ENCODE peak calls at places on chromosomes 7 and 10, in five cellular contexts. One of them, this sample, is unnamed.

GRCh38 chr7:6015917-6016652 is 7.0 kb downstream of the AIMP2 start:
- DNase-seq in fibroblast of pulmonary artery: peak
- DNase-seq in GM13976: no peak
- DNase-seq in activated T-helper 1 cell treated with anti-CD3 and anti-CD28 coated beads, Interleukin-12 subunit alpha, Interleukin-12 subunit beta, Interleukin-2, Interleukin-4 antibody, amounts not matched to agents 30 ng/mL and 10 ng/mL and 1 ng/mL, durations not matched to agents 14 hours and 24 hours and 36 hours: no peak
- DNase-seq in AG08395: peak
- DNase-seq in this sample: no peak

GRCh38 chr10:72847681-72848080 is 45.9 kb upstream of the OIT3 start:
- DNase-seq in fibroblast of pulmonary artery: no peak
- DNase-seq in GM13976: no peak
- DNase-seq in activated T-helper 1 cell treated with anti-CD3 and anti-CD28 coated beads, Interleukin-12 subunit alpha, Interleukin-12 subunit beta, Interleukin-2, Interleukin-4 antibody, amounts not matched to agents 30 ng/mL and 10 ng/mL and 1 ng/mL, durations not matched to agents 14 hours and 24 hours and 36 hours: no peak
- DNase-seq in AG08395: no peak
- DNase-seq in this sample: no peak

GRCh38 chr10:97740613-97741012 is 3.7 kb downstream of the ZFYVE27 start:
- DNase-seq in fibroblast of pulmonary artery: no peak
- DNase-seq in GM13976: no peak
- DNase-seq in activated T-helper 1 cell treated with anti-CD3 and anti-CD28 coated beads, Interleukin-12 subunit alpha, Interleukin-12 subunit beta, Interleukin-2, Interleukin-4 antibody, amounts not matched to agents 30 ng/mL and 10 ng/mL and 1 ng/mL, durations not matched to agents 14 hours and 24 hours and 36 hours: no peak
- DNase-seq in AG08395: no peak
- DNase-seq in this sample: no peak

GRCh38 chr7:371779-372545 is 82.0 kb downstream of the FOXL3 start:
- DNase-seq in fibroblast of pulmonary artery: no peak
- DNase-seq in GM13976: no peak
- DNase-seq in activated T-helper 1 cell treated with anti-CD3 and anti-CD28 coated beads, Interleukin-12 subunit alpha, Interleukin-12 subunit beta, Interleukin-2, Interleukin-4 antibody, amounts not matched to agents 30 ng/mL and 10 ng/mL and 1 ng/mL, durations not matched to agents 14 hours and 24 hours and 36 hours: no peak
- DNase-seq in AG08395: no peak
- DNase-seq in this sample: no peak

GRCh38 chr10:71735709-71736569 is 16.4 kb upstream of the C10orf105 start:
- DNase-seq in fibroblast of pulmonary artery: no peak
- DNase-seq in GM13976: no peak
- DNase-seq in activated T-helper 1 cell treated with anti-CD3 and anti-CD28 coated beads, Interleukin-12 subunit alpha, Interleukin-12 subunit beta, Interleukin-2, Interleukin-4 antibody, amounts not matched to agents 30 ng/mL and 10 ng/mL and 1 ng/mL, durations not matched to agents 14 hours and 24 hours and 36 hours: peak
- DNase-seq in AG08395: no peak
- DNase-seq in this sample: peak

GRCh38 chr10:113084031-113084430 is 134.0 kb downstream of the TCF7L2 start:
- DNase-seq in fibroblast of pulmonary artery: no peak
- DNase-seq in GM13976: no peak
- DNase-seq in activated T-helper 1 cell treated with anti-CD3 and anti-CD28 coated beads, Interleukin-12 subunit alpha, Interleukin-12 subunit beta, Interleukin-2, Interleukin-4 antibody, amounts not matched to agents 30 ng/mL and 10 ng/mL and 1 ng/mL, durations not matched to agents 14 hours and 24 hours and 36 hours: no peak
- DNase-seq in AG08395: no peak
- DNase-seq in this sample: no peak

GRCh38 chr7:46547044-46547443 is 626.0 kb upstream of the IGFBP3 start:
- DNase-seq in fibroblast of pulmonary artery: no peak
- DNase-seq in GM13976: no peak
- DNase-seq in activated T-helper 1 cell treated with anti-CD3 and anti-CD28 coated beads, Interleukin-12 subunit alpha, Interleukin-12 subunit beta, Interleukin-2, Interleukin-4 antibody, amounts not matched to agents 30 ng/mL and 10 ng/mL and 1 ng/mL, durations not matched to agents 14 hours and 24 hours and 36 hours: no peak
- DNase-seq in AG08395: no peak
- DNase-seq in this sample: no peak

GRCh38 chr10:11192304-11193018 is 174.8 kb downstream of the CELF2 start:
- DNase-seq in fibroblast of pulmonary artery: no peak
- DNase-seq in GM13976: no peak
- DNase-seq in activated T-helper 1 cell treated with anti-CD3 and anti-CD28 coated beads, Interleukin-12 subunit alpha, Interleukin-12 subunit beta, Interleukin-2, Interleukin-4 antibody, amounts not matched to agents 30 ng/mL and 10 ng/mL and 1 ng/mL, durations not matched to agents 14 hours and 24 hours and 36 hours: no peak
- DNase-seq in AG08395: no peak
- DNase-seq in this sample: no peak

GRCh38 chr10:121485443-121486139 is 112.7 kb downstream of the FGFR2 start:
- DNase-seq in fibroblast of pulmonary artery: no peak
- DNase-seq in GM13976: no peak
- DNase-seq in activated T-helper 1 cell treated with anti-CD3 and anti-CD28 coated beads, Interleukin-12 subunit alpha, Interleukin-12 subunit beta, Interleukin-2, Interleukin-4 antibody, amounts not matched to agents 30 ng/mL and 10 ng/mL and 1 ng/mL, durations not matched to agents 14 hours and 24 hours and 36 hours: no peak
- DNase-seq in AG08395: no peak
- DNase-seq in this sample: no peak

GRCh38 chr10:79019961-79020491 is 48.7 kb upstream of the ZMIZ1 start:
- DNase-seq in fibroblast of pulmonary artery: peak
- DNase-seq in GM13976: no peak
- DNase-seq in activated T-helper 1 cell treated with anti-CD3 and anti-CD28 coated beads, Interleukin-12 subunit alpha, Interleukin-12 subunit beta, Interleukin-2, Interleukin-4 antibody, amounts not matched to agents 30 ng/mL and 10 ng/mL and 1 ng/mL, durations not matched to agents 14 hours and 24 hours and 36 hours: no peak
- DNase-seq in AG08395: peak
- DNase-seq in this sample: no peak

GRCh38 chr7:131724776-131725345 is 168.4 kb upstream of the PODXL start:
- DNase-seq in fibroblast of pulmonary artery: no peak
- DNase-seq in GM13976: no peak
- DNase-seq in activated T-helper 1 cell treated with anti-CD3 and anti-CD28 coated beads, Interleukin-12 subunit alpha, Interleukin-12 subunit beta, Interleukin-2, Interleukin-4 antibody, amounts not matched to agents 30 ng/mL and 10 ng/mL and 1 ng/mL, durations not matched to agents 14 hours and 24 hours and 36 hours: no peak
- DNase-seq in AG08395: no peak
- DNase-seq in this sample: no peak

GRCh38 chr7:137874390-137874789 is 27.6 kb upstream of the DGKI start:
- DNase-seq in fibroblast of pulmonary artery: peak
- DNase-seq in GM13976: no peak
- DNase-seq in activated T-helper 1 cell treated with anti-CD3 and anti-CD28 coated beads, Interleukin-12 subunit alpha, Interleukin-12 subunit beta, Interleukin-2, Interleukin-4 antibody, amounts not matched to agents 30 ng/mL and 10 ng/mL and 1 ng/mL, durations not matched to agents 14 hours and 24 hours and 36 hours: no peak
- DNase-seq in AG08395: peak
- DNase-seq in this sample: no peak

GRCh38 chr10:103691723-103692380 is 163.5 kb downstream of the SH3PXD2A start:
- DNase-seq in fibroblast of pulmonary artery: no peak
- DNase-seq in GM13976: peak
- DNase-seq in activated T-helper 1 cell treated with anti-CD3 and anti-CD28 coated beads, Interleukin-12 subunit alpha, Interleukin-12 subunit beta, Interleukin-2, Interleukin-4 antibody, amounts not matched to agents 30 ng/mL and 10 ng/mL and 1 ng/mL, durations not matched to agents 14 hours and 24 hours and 36 hours: no peak
- DNase-seq in AG08395: no peak
- DNase-seq in this sample: no peak

GRCh38 chr7:65304175-65304574 is 69.5 kb upstream of the ZNF92 start:
- DNase-seq in fibroblast of pulmonary artery: no peak
- DNase-seq in GM13976: no peak
- DNase-seq in activated T-helper 1 cell treated with anti-CD3 and anti-CD28 coated beads, Interleukin-12 subunit alpha, Interleukin-12 subunit beta, Interleukin-2, Interleukin-4 antibody, amounts not matched to agents 30 ng/mL and 10 ng/mL and 1 ng/mL, durations not matched to agents 14 hours and 24 hours and 36 hours: no peak
- DNase-seq in AG08395: no peak
- DNase-seq in this sample: no peak

GRCh38 chr7:36309301-36309700 is 80.4 kb upstream of the ANLN start:
- DNase-seq in fibroblast of pulmonary artery: no peak
- DNase-seq in GM13976: no peak
- DNase-seq in activated T-helper 1 cell treated with anti-CD3 and anti-CD28 coated beads, Interleukin-12 subunit alpha, Interleukin-12 subunit beta, Interleukin-2, Interleukin-4 antibody, amounts not matched to agents 30 ng/mL and 10 ng/mL and 1 ng/mL, durations not matched to agents 14 hours and 24 hours and 36 hours: no peak
- DNase-seq in AG08395: no peak
- DNase-seq in this sample: no peak

GRCh38 chr10:100912609-100913469 is at the start of gene SLF2:
- DNase-seq in fibroblast of pulmonary artery: peak
- DNase-seq in GM13976: peak
- DNase-seq in activated T-helper 1 cell treated with anti-CD3 and anti-CD28 coated beads, Interleukin-12 subunit alpha, Interleukin-12 subunit beta, Interleukin-2, Interleukin-4 antibody, amounts not matched to agents 30 ng/mL and 10 ng/mL and 1 ng/mL, durations not matched to agents 14 hours and 24 hours and 36 hours: peak
- DNase-seq in AG08395: peak
- DNase-seq in this sample: peak

GRCh38 chr7:156892086-156892800 is 740 bp downstream of the LMBR1 start:
- DNase-seq in fibroblast of pulmonary artery: peak
- DNase-seq in GM13976: peak
- DNase-seq in activated T-helper 1 cell treated with anti-CD3 and anti-CD28 coated beads, Interleukin-12 subunit alpha, Interleukin-12 subunit beta, Interleukin-2, Interleukin-4 antibody, amounts not matched to agents 30 ng/mL and 10 ng/mL and 1 ng/mL, durations not matched to agents 14 hours and 24 hours and 36 hours: peak
- DNase-seq in AG08395: peak
- DNase-seq in this sample: peak

GRCh38 chr7:49866076-49866735 is 92.8 kb downstream of the VWC2 start:
- DNase-seq in fibroblast of pulmonary artery: no peak
- DNase-seq in GM13976: no peak
- DNase-seq in activated T-helper 1 cell treated with anti-CD3 and anti-CD28 coated beads, Interleukin-12 subunit alpha, Interleukin-12 subunit beta, Interleukin-2, Interleukin-4 antibody, amounts not matched to agents 30 ng/mL and 10 ng/mL and 1 ng/mL, durations not matched to agents 14 hours and 24 hours and 36 hours: no peak
- DNase-seq in AG08395: no peak
- DNase-seq in this sample: no peak

This sample was measured in naive thymus-derived CD8-positive, alpha-beta T cell.